ENCODE peak calls at places on chromosomes 16 and 17, in ten cellular contexts. J, V, U, E, S, Y, Z, O, A and W are unnamed samples.

GRCh38 chr16:24170407-24170806 is 85.7 kb upstream of the CACNG3 start:
- DNase-seq in E (no peak), O (no peak), J (no peak), S (no peak), A (no peak), Y (no peak), Z (no peak), U (no peak), V (no peak), W (no peak)

GRCh38 chr17:72592242-72592966 is 471.6 kb downstream of the SOX9 start:
- DNase-seq in O (peak; percentile 61), U (peak; percentile 89), A (peak; percentile 55), Y (peak; percentile 79), V (peak; percentile 85), J (peak; percentile 88), S (peak; percentile 62), Z (peak; percentile 85), E (peak; percentile 78), W (peak; percentile 72)

GRCh38 chr16:86516618-86517003 is 6.3 kb downstream of the FOXF1 start:
- DNase-seq in S (no peak), J (no peak), E (no peak), Y (no peak), A (no peak), V (no peak), O (no peak), Z (no peak), U (no peak), W (no peak)

GRCh38 chr17:48191362-48191761 is 83.8 kb downstream of the SNX11 start:
- DNase-seq in O (no peak), J (no peak), Y (no peak), V (no peak), A (no peak), E (no peak), Z (no peak), S (no peak), U (no peak), W (no peak)

GRCh38 chr16:12067714-12068401 is 91.3 kb downstream of the SNX29 start:
- DNase-seq in S (peak; percentile 56), J (peak; percentile 64), A (peak; percentile 78), O (peak; percentile 43), Y (peak; percentile 92), E (peak; percentile 71), V (peak; percentile 91), U (peak; percentile 80), Z (peak; percentile 70), W (peak; percentile 68)

GRCh38 chr16:67241008-67241900 is 6.0 kb downstream of the FHOD1 start:
- DNase-seq in Y (peak; percentile 70), S (peak; percentile 77), Z (no peak), U (no peak), J (no peak), O (peak; percentile 74), V (peak; percentile 74), A (peak; percentile 85), E (no peak), W (peak; percentile 82)

GRCh38 chr16:15538484-15538883 is 104.1 kb downstream of the BMERB1 start:
- DNase-seq in J (no peak), Z (no peak), U (no peak), S (no peak), O (no peak), V (no peak), A (no peak), Y (no peak), E (no peak), W (no peak)

GRCh38 chr17:1119924-1120323 is 59.9 kb downstream of the ABR start:
- DNase-seq in S (no peak), Y (no peak), J (no peak), O (no peak), Z (no peak), E (no peak), A (no peak), U (no peak), V (no peak), W (no peak)

GRCh38 chr17:76107507-76107906 is 3.9 kb upstream of the EXOC7 start:
- DNase-seq in V (peak; percentile 27), J (no peak), E (no peak), Y (no peak), Z (no peak), A (no peak), U (peak; percentile 35), S (no peak), O (no peak), W (no peak)

GRCh38 chr17:33038740-33039139 is 47.1 kb downstream of the SPACA3 start:
- DNase-seq in V (peak; percentile 67), J (peak; percentile 69), E (no peak), O (peak; percentile 28), U (peak; percentile 14), Y (peak; percentile 49), A (peak; percentile 42), S (peak; percentile 59), Z (peak; percentile 34), W (peak; percentile 64)

GRCh38 chr17:13182854-13183253 is 165.0 kb upstream of the ELAC2 start:
- DNase-seq in A (no peak), O (no peak), Z (no peak), V (no peak), S (no peak), J (no peak), E (no peak), U (no peak), Y (no peak), W (no peak)

GRCh38 chr17:29620271-29620670 is 2.4 kb downstream of the CORO6 start:
- DNase-seq in S (no peak), U (no peak), A (no peak), J (no peak), V (no peak), O (no peak), Z (no peak), E (no peak), Y (no peak), W (no peak)

GRCh38 chr16:2691491-2692248 is 9.3 kb downstream of the KCTD5 start:
- DNase-seq in J (no peak), Y (no peak), O (no peak), Z (no peak), E (peak; percentile 41), V (no peak), U (no peak), A (no peak), S (no peak), W (no peak)

GRCh38 chr17:13337864-13338371 is 263.8 kb downstream of the HS3ST3A1 start:
- DNase-seq in V (peak; percentile 82), U (peak; percentile 44), O (peak; percentile 20), Y (peak; percentile 85), J (no peak), S (peak; percentile 67), Z (no peak), E (no peak), A (peak; percentile 51), W (peak; percentile 21)

GRCh38 chr17:68378202-68379149 is 78.8 kb downstream of the WIPI1 start:
- DNase-seq in U (no peak), E (peak; percentile 47), J (peak; percentile 94), A (peak; percentile 92), Y (peak; percentile 94), Z (no peak), O (peak; percentile 89), V (peak; percentile 98), S (peak; percentile 80), W (peak; percentile 32)

GRCh38 chr17:77724876-77725615 is 233.5 kb upstream of the TNRC6C start:
- DNase-seq in E (no peak), A (no peak), S (no peak), J (peak; percentile 59), O (no peak), Y (no peak), U (peak; percentile 55), Z (no peak), V (no peak), W (no peak)

GRCh38 chr16:82580293-82580900 is 46.4 kb upstream of the CDH13 start:
- DNase-seq in Y (peak; percentile 3), O (no peak), A (peak; percentile 6), U (peak; percentile 6), S (peak; percentile 58), E (peak; percentile 67), V (peak; percentile 4), J (no peak), Z (no peak), W (peak; percentile 0)

GRCh38 chr17:4043862-4044261 is 79.6 kb upstream of the ATP2A3 start:
- DNase-seq in U (peak; percentile 82), V (no peak), E (no peak), J (no peak), A (no peak), Z (peak; percentile 59), O (no peak), S (no peak), Y (no peak), W (no peak)

GRCh38 chr17:82246365-82247174 is 17.7 kb downstream of the SLC16A3 start:
- DNase-seq in J (peak; percentile 71), E (no peak), V (peak; percentile 48), O (no peak), Y (peak; percentile 60), A (peak; percentile 71), Z (no peak), U (no peak), S (peak; percentile 71), W (peak; percentile 66)

GRCh38 chr16:22264786-22265185 is 32.4 kb upstream of the POLR3E start:
- DNase-seq in A (no peak), Z (no peak), O (no peak), Y (no peak), U (no peak), E (no peak), S (no peak), J (no peak), V (no peak), W (no peak)

GRCh38 chr17:76914937-76915336 is 46.7 kb downstream of the MGAT5B start:
- DNase-seq in S (no peak), A (no peak), E (no peak), J (no peak), Y (no peak), Z (no peak), O (no peak), V (no peak), U (no peak), W (no peak)

GRCh38 chr17:29883497-29883896 is 46.5 kb downstream of the SSH2 start:
- DNase-seq in O (no peak), U (no peak), A (no peak), Y (peak; percentile 51), V (peak; percentile 16), J (no peak), Z (no peak), S (peak; percentile 8), E (no peak), W (no peak)

GRCh38 chr16:1839554-1839953 is 12.5 kb downstream of the FAHD1 start:
- DNase-seq in Z (no peak), S (no peak), U (no peak), Y (peak; percentile 72), O (no peak), A (peak; percentile 36), J (no peak), V (peak; percentile 54), E (no peak), W (no peak)

GRCh38 chr17:42166196-42166763 is 11.5 kb upstream of the RAB5C start:
- DNase-seq in J (no peak), E (no peak), U (no peak), A (no peak), Z (no peak), Y (no peak), V (no peak), O (no peak), S (no peak), W (no peak)